ENCODE peak calls at places on chromosome 4, in four cellular contexts. Y is SK-N-SH, W is K562, L is GM12878. C is an unnamed sample.

GRCh38 chr4:188220006-188220405 is 80.8 kb downstream of the TRIML1 start:
- DNase-seq in Y (no peak), W (no peak), L (no peak), C (no peak)

GRCh38 chr4:60452259-60452658 is 747.9 kb upstream of the ADGRL3 start:
- DNase-seq in Y (peak; percentile 23), W (no peak), L (no peak), C (no peak)

GRCh38 chr4:114180481-114180880 is 201.0 kb upstream of the ARSJ start:
- DNase-seq in Y (no peak), W (no peak), L (no peak), C (peak; percentile 70)

GRCh38 chr4:88030565-88031310 is 23.3 kb downstream of the PKD2 start:
- DNase-seq in Y (no peak), W (no peak), L (no peak), C (no peak)

GRCh38 chr4:155403886-155404285 is 27.1 kb upstream of the MAP9 start:
- DNase-seq in Y (peak; percentile 53), W (no peak), L (no peak), C (no peak)

GRCh38 chr4:123479944-123480343 is 83.3 kb downstream of the SPRY1 start:
- DNase-seq in Y (no peak), W (no peak), L (no peak), C (no peak)

GRCh38 chr4:3201718-3202702 is 46.9 kb upstream of the MSANTD1 start:
- DNase-seq in Y (no peak), W (no peak), L (peak; percentile 38), C (no peak)

GRCh38 chr4:147793973-147794690 is 62.2 kb downstream of the ARHGAP10 start:
- DNase-seq in Y (no peak), W (no peak), L (no peak), C (no peak)

GRCh38 chr4:102345795-102346100 is 466 bp upstream of the SLC39A8 start:
- DNase-seq in Y (peak; percentile 5), W (no peak), L (no peak), C (peak; percentile 16)

GRCh38 chr4:76535603-76536380 is 100.8 kb downstream of the SHROOM3 start:
- DNase-seq in Y (no peak), W (no peak), L (no peak), C (no peak)

GRCh38 chr4:180557348-180557747 is 1685.9 kb upstream of the TENM3 start:
- DNase-seq in Y (peak; percentile 15), W (no peak), L (no peak), C (no peak)

GRCh38 chr4:22474636-22475310 is 41.1 kb downstream of the ADGRA3 start:
- DNase-seq in Y (no peak), W (no peak), L (no peak), C (no peak)

GRCh38 chr4:2125831-2126230 is 66.7 kb downstream of the NAT8L start:
- DNase-seq in Y (no peak), W (no peak), L (no peak), C (no peak)

GRCh38 chr4:125358453-125358852 is 43.7 kb downstream of the FAT4 start:
- DNase-seq in Y (no peak), W (no peak), L (no peak), C (peak; percentile 25)

GRCh38 chr4:146095091-146095690 is 80.3 kb upstream of the LSM6 start:
- DNase-seq in Y (peak; percentile 17), W (peak; percentile 46), L (no peak), C (peak; percentile 37)

GRCh38 chr4:107579099-107579498 is 140.9 kb downstream of the PAPSS1 start:
- DNase-seq in Y (peak; percentile 3), W (no peak), L (no peak), C (no peak)

GRCh38 chr4:93825551-93826216 is 2.9 kb upstream of the ATOH1 start:
- DNase-seq in Y (no peak), W (no peak), L (no peak), C (no peak)

GRCh38 chr4:104596189-104596588 is 101.5 kb upstream of the CXXC4 start:
- DNase-seq in Y (no peak), W (no peak), L (no peak), C (no peak)

DNA sequence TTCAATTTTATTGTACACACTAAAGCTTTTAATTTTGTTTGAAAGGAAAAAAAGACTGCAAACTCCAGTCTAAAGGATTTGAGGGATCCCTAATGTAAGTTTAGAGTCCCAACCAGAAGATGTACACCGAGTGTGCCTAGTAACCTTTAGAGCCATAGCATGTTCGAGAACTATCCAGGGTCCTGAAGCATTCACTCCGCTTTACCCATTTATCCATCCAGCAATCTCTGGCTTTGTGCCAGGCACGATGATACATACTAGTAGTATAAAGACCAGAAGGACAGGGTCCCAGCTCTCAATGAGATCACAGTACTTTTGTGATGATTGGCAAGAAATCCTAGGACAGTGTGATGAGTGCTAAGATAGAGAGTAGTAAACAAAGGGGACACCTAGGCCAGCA is 168.7 kb downstream of the STK32B start:
- DNase-seq in Y (no peak), W (no peak), L (no peak), C (no peak)
- TF ChIP-seq USF1 in Y (no peak), W (no peak), L (no peak), C (no peak)

GRCh38 chr4:108828620-108829019 is 65.8 kb upstream of the ETNPPL start:
- DNase-seq in Y (no peak), W (peak; percentile 16), L (no peak), C (no peak)

GRCh38 chr4:108833041-108833440 is 70.2 kb upstream of the ETNPPL start:
- DNase-seq in Y (no peak), W (no peak), L (no peak), C (no peak)

GRCh38 chr4:108829981-108830492 is 67.2 kb upstream of the ETNPPL start:
- DNase-seq in Y (no peak), W (no peak), L (no peak), C (no peak)

GRCh38 chr4:108834167-108834566 is 71.3 kb upstream of the ETNPPL start:
- DNase-seq in Y (no peak), W (no peak), L (no peak), C (no peak)

GRCh38 chr4:108830509-108831244 is 67.8 kb upstream of the ETNPPL start:
- DNase-seq in Y (no peak), W (no peak), L (no peak), C (no peak)
- TF ChIP-seq USF1 in Y (no peak), W (no peak), L (no peak), C (no peak)

GRCh38 chr4:85774489-85774888 is 299.5 kb downstream of the ARHGAP24 start:
- DNase-seq in Y (no peak), W (no peak), L (no peak), C (no peak)

GRCh38 chr4:85772470-85772869 is 297.5 kb downstream of the ARHGAP24 start:
- DNase-seq in Y (no peak), W (no peak), L (no peak), C (no peak)

GRCh38 chr4:85776091-85776490 is 301.1 kb downstream of the ARHGAP24 start:
- DNase-seq in Y (no peak), W (no peak), L (no peak), C (no peak)

GRCh38 chr4:85773372-85773771 is 298.4 kb downstream of the ARHGAP24 start:
- DNase-seq in Y (no peak), W (no peak), L (no peak), C (no peak)

GRCh38 chr4:85774000-85774399 is 299.1 kb downstream of the ARHGAP24 start:
- DNase-seq in Y (no peak), W (no peak), L (no peak), C (no peak)
- TF ChIP-seq USF1 in Y (no peak), W (no peak), L (no peak), C (peak; percentile 34)

DNA sequence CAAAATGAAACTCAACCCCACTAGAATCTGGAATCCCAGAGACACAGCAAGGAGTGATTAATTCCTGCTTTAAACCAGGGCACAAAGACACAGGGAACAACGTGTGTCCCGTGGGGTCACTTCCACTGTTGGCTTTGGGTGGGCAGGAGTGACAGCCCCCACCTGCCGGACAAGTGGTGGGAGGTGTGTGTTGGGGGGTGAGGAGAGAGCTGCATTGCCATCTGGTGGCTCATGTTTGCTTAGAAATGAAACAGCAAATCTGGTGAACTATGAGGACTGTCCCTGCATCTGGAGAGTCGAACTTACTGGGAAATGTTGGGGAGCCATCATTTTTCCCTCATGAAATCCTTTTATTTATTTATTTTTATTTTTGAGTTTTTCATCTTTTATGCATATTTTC is 75.9 kb upstream of the AFAP1 start:
- DNase-seq in Y (peak; percentile 71), W (peak; percentile 34), L (no peak), C (no peak)
- TF ChIP-seq USF1 in Y (no peak), W (no peak), L (no peak), C (no peak)

DNA sequence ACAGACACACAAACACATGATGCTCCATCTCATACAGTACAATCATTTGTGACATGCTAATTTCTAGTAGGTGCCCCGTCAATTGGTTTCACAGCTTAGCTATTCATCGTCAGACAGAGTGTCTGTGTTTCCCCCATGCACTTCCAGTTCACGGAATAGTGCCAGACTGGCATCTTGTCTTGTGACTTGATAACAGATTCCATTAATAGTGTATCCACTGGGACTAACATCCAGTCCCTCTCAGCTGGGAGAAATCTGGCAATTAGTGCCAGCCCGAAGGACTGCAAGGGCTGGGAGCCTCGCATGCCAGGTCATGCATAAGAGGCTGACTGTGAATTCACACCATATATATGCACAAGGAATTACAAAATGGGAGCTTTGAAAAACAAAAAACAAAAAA is 20.2 kb upstream of the GATB start:
- DNase-seq in Y (no peak), W (no peak), L (no peak), C (no peak)
- TF ChIP-seq USF1 in Y (no peak), W (no peak), L (no peak), C (no peak)

GRCh38 chr4:86970447-86971354 is 35.9 kb downstream of the AFF1 start:
- DNase-seq in Y (no peak), W (no peak), L (no peak), C (no peak)

GRCh38 chr4:86973668-86974067 is 38.9 kb downstream of the AFF1 start:
- DNase-seq in Y (no peak), W (no peak), L (no peak), C (no peak)

GRCh38 chr4:86974481-86975050 is 39.8 kb downstream of the AFF1 start:
- DNase-seq in Y (no peak), W (no peak), L (no peak), C (no peak)

GRCh38 chr4:86971355-86971683 is 36.5 kb downstream of the AFF1 start:
- DNase-seq in Y (no peak), W (no peak), L (no peak), C (no peak)

GRCh38 chr4:86972997-86973396 is 38.2 kb downstream of the AFF1 start:
- DNase-seq in Y (no peak), W (no peak), L (no peak), C (peak; percentile 19)
- TF ChIP-seq USF1 in Y (no peak), W (no peak), L (no peak), C (no peak)

DNA sequence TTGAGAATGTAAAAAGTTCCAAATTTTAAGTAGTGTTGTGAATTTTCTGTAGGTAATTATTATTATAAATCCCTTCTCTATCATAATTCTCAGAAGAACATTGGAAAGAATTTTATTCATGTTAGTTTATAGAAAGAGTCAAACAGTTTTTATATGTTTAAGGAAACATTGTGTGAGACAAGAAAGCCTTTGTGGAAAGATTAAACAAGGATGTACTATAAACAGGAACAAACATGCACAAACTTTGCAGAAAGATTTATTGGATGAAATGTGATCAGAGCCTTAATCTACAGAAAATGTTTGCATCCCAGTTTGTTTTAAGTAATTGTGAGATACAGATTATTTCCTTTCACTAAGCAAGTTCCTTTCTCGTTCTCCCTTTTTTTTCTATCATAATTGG is 129.3 kb downstream of the SLC4A4 start:
- DNase-seq in Y (no peak), W (no peak), L (no peak), C (no peak)
- TF ChIP-seq USF1 in Y (no peak), W (no peak), L (no peak), C (no peak)